ENCODE peak calls at places on chromosomes 7 and 10, in six cellular contexts. M is PC-3, H is HCT116, P is PC-9, F is GM23338, U is hepatocyte. W is an unnamed sample.

GRCh38 chr7:85695041-85695990 is 508.5 kb upstream of the SEMA3D start:
- DNase-seq in M (peak), H (no peak), P (peak), F (no peak), U (peak), W (peak)

GRCh38 chr7:2729043-2729892 is 41.3 kb downstream of the AMZ1 start:
- DNase-seq in M (no peak), H (no peak), P (no peak), F (no peak), U (no peak), W (no peak)

GRCh38 chr7:37173655-37174054 is 275.0 kb downstream of the ELMO1 start:
- DNase-seq in M (no peak), H (no peak), P (no peak), F (no peak), U (no peak), W (no peak)

GRCh38 chr10:49458869-49459268 is 63.0 kb upstream of the DRGX start:
- DNase-seq in M (no peak), H (no peak), P (no peak), F (no peak), U (no peak), W (no peak)

GRCh38 chr7:5827755-5828154 is 46.3 kb upstream of the RNF216 start:
- DNase-seq in M (peak), H (peak), P (peak), F (peak), U (no peak), W (peak)

GRCh38 chr10:124378271-124378670 is 40.5 kb downstream of the OAT start:
- DNase-seq in M (no peak), H (no peak), P (no peak), F (no peak), U (no peak), W (no peak)

GRCh38 chr7:92259062-92259461 is 13.3 kb downstream of the ANKIB1 start:
- DNase-seq in M (no peak), H (no peak), P (no peak), F (no peak), U (no peak), W (no peak)

GRCh38 chr10:3071405-3072198 is 4.3 kb downstream of the PFKP start:
- DNase-seq in M (peak), H (peak), P (peak), F (no peak), U (no peak), W (peak)

GRCh38 chr10:22308390-22308789 is 7.8 kb upstream of the COMMD3 start:
- DNase-seq in M (peak), H (no peak), P (no peak), F (no peak), U (no peak), W (peak)

GRCh38 chr10:79331709-79332108 is 15.6 kb upstream of the PPIF start:
- DNase-seq in M (peak), H (no peak), P (no peak), F (no peak), U (no peak), W (peak)

GRCh38 chr7:129423700-129424410 is 10.4 kb upstream of the STRIP2 start:
- DNase-seq in M (peak), H (no peak), P (peak), F (no peak), U (no peak), W (no peak)

GRCh38 chr7:12067156-12067831 is 143.8 kb upstream of the TMEM106B start:
- DNase-seq in M (peak), H (peak), P (peak), F (peak), U (peak), W (peak)

GRCh38 chr10:97000487-97001182 is 168.5 kb downstream of the LCOR start:
- DNase-seq in M (peak), H (no peak), P (no peak), F (peak), U (peak), W (no peak)

GRCh38 chr7:36949711-36950600 is 225.7 kb upstream of the AOAH start:
- DNase-seq in M (peak), H (no peak), P (no peak), F (no peak), U (peak), W (peak)

GRCh38 chr7:47565841-47566240 is 16.1 kb downstream of the TNS3 start:
- DNase-seq in M (no peak), H (no peak), P (no peak), F (no peak), U (no peak), W (no peak)

GRCh38 chr7:121562274-121562673 is 166.2 kb upstream of the FAM3C start:
- DNase-seq in M (no peak), H (no peak), P (no peak), F (peak), U (no peak), W (peak)

DNA sequence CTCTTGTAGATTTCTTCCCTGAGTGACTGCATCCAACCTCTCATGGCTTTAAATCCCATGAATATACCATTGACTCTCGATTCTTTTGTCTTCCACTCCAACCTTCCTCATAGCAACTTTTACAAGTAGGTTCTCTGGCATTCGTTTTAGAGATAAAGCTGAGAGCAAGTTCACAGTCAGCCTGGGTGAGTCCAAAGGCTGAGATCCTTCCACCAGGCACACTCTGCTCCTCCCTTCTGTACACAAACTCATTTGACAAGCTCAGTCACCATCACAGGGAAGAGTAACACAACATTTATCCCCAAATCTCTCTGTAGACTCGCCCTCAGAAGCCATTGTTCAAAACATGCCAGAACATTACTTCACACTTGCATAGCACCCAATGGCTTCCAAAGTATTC is 10.9 kb downstream of the CTTNBP2 start:
- DNase-seq in M (no peak), H (no peak), P (no peak), F (no peak), U (peak), W (no peak)
- TF ChIP-seq EZH2 in M (no peak), H (no peak), P (no peak), F (no peak), U (no peak), W (no peak)

GRCh38 chr7:27097686-27098492 is 2.1 kb upstream of the HOXA1 start:
- DNase-seq in M (peak), H (no peak), P (peak), F (peak), U (no peak), W (peak)
- TF ChIP-seq EZH2 in M (no peak), H (no peak), P (no peak), F (peak), U (no peak), W (no peak)

GRCh38 chr7:155450828-155451521 is 7.0 kb upstream of the EN2 start:
- DNase-seq in M (no peak), H (no peak), P (no peak), F (peak), U (no peak), W (no peak)
- TF ChIP-seq EZH2 in M (no peak), H (no peak), P (no peak), F (peak), U (peak), W (peak)

GRCh38 chr10:28954211-28954610 is 276.9 kb downstream of the BAMBI start:
- DNase-seq in M (no peak), H (no peak), P (no peak), F (no peak), U (no peak), W (no peak)
- TF ChIP-seq EZH2 in M (no peak), H (no peak), P (no peak), F (no peak), U (no peak), W (no peak)